ENCODE peak calls at places on chromosomes 2 and 18, in nine cellular contexts. Y is endothelial cell; K is fibroblast of the aortic adventitia; E is astrocyte of the spinal cord; V is stimulated activated CD8-positive, alpha-beta memory T cell treated with anti-CD3 and anti-CD28 coated beads, Interleukin-7, amount 100 ng/mL, for 4 hours; O is IMR-90; X is upper lobe of right lung; C is activated naive CD8-positive, alpha-beta T cell treated with anti-CD3 and anti-CD28 coated beads, Interleukin-2, amount 50 U/mL, for 24 hours; J is activated CD4-positive, alpha-beta T cell treated with anti-CD3 and anti-CD28 coated beads for 4 hours. I is an unnamed sample.
A peak's percentile ranks its signal among the peaks of the same experiment; 100 is the strongest.

GRCh38 chr2:98880266-98881152 is 55.5 kb downstream of the CRACDL start:
- DNase-seq in Y (no peak), K (no peak), E (no peak), V (no peak), O (no peak), X (peak; percentile 49), C (no peak), J (no peak), I (no peak)

GRCh38 chr2:39435974-39436591 is 1.0 kb downstream of the MAP4K3 start:
- DNase-seq in Y (no peak), K (peak; percentile 81), E (peak; percentile 62), V (no peak), O (peak; percentile 58), X (no peak), C (no peak), J (no peak), I (peak; percentile 76)

GRCh38 chr2:40101076-40101688 is 322.1 kb upstream of the THUMPD2 start:
- DNase-seq in Y (no peak), K (peak; percentile 57), E (peak; percentile 88), V (no peak), O (peak; percentile 92), X (no peak), C (no peak), J (no peak), I (no peak)

GRCh38 chr2:174078275-174078674 is 113.1 kb upstream of the SP3 start:
- DNase-seq in Y (no peak), K (peak; percentile 46), E (peak; percentile 11), V (no peak), O (peak; percentile 12), X (no peak), C (no peak), J (no peak), I (no peak)

GRCh38 chr18:3060667-3061580 is 48.0 kb upstream of the LPIN2 start:
- DNase-seq in Y (no peak), K (no peak), E (no peak), V (no peak), O (no peak), X (no peak), C (peak; percentile 62), J (peak; percentile 34), I (no peak)

GRCh38 chr2:216589779-216590178 is 43.4 kb upstream of the IGFBP2 start:
- DNase-seq in Y (no peak), K (no peak), E (no peak), V (no peak), O (no peak), X (no peak), C (no peak), J (no peak), I (no peak)

GRCh38 chr18:7545734-7546133 is 21.4 kb upstream of the PTPRM start:
- DNase-seq in Y (no peak), K (peak; percentile 56), E (no peak), V (no peak), O (peak; percentile 73), X (no peak), C (no peak), J (no peak), I (no peak)

GRCh38 chr18:10455726-10456453 is 1.5 kb downstream of the APCDD1 start:
- DNase-seq in Y (no peak), K (no peak), E (no peak), V (no peak), O (no peak), X (no peak), C (no peak), J (no peak), I (no peak)

GRCh38 chr18:51030537-51031258 is 685 bp downstream of the SMAD4 start:
- DNase-seq in Y (peak; percentile 68), K (peak; percentile 22), E (peak; percentile 59), V (peak; percentile 25), O (peak; percentile 26), X (peak; percentile 90), C (peak; percentile 70), J (peak; percentile 69), I (peak; percentile 85)

GRCh38 chr18:59180150-59180845 is 39.7 kb upstream of the GRP start:
- DNase-seq in Y (no peak), K (peak; percentile 83), E (peak; percentile 6), V (no peak), O (peak; percentile 62), X (no peak), C (no peak), J (no peak), I (no peak)

GRCh38 chr2:171244466-171244969 is 83.8 kb upstream of the TLK1 start:
- DNase-seq in Y (no peak), K (peak; percentile 71), E (no peak), V (no peak), O (peak; percentile 87), X (no peak), C (no peak), J (no peak), I (no peak)

GRCh38 chr2:113032737-113033136 is 19.9 kb downstream of the IL36B start:
- DNase-seq in Y (no peak), K (no peak), E (no peak), V (no peak), O (no peak), X (no peak), C (no peak), J (no peak), I (no peak)

GRCh38 chr18:58221060-58221725 is 177.2 kb downstream of the NEDD4L start:
- DNase-seq in Y (no peak), K (no peak), E (peak; percentile 87), V (no peak), O (peak; percentile 53), X (no peak), C (no peak), J (no peak), I (no peak)

GRCh38 chr18:1014496-1014895 is 109.8 kb downstream of the ADCYAP1 start:
- DNase-seq in Y (no peak), K (peak; percentile 58), E (no peak), V (no peak), O (no peak), X (no peak), C (no peak), J (no peak), I (no peak)

GRCh38 chr18:1797265-1797664 is 774.0 kb downstream of the METTL4 start:
- DNase-seq in Y (no peak), K (no peak), E (no peak), V (no peak), O (no peak), X (no peak), C (no peak), J (no peak), I (no peak)

GRCh38 chr18:74556166-74556565 is 21.9 kb downstream of the CNDP1 start:
- DNase-seq in Y (no peak), K (no peak), E (no peak), V (no peak), O (no peak), X (no peak), C (no peak), J (no peak), I (no peak)

GRCh38 chr2:114076961-114077360 is 187.1 kb downstream of the ACTR3 start:
- DNase-seq in Y (no peak), K (no peak), E (no peak), V (no peak), O (no peak), X (no peak), C (no peak), J (no peak), I (no peak)

GRCh38 chr2:9770308-9771100 is 72.8 kb upstream of the TAF1B start:
- DNase-seq in Y (peak; percentile 76), K (peak; percentile 82), E (peak; percentile 70), V (no peak), O (peak; percentile 71), X (peak; percentile 76), C (peak; percentile 42), J (peak; percentile 48), I (peak; percentile 74)

GRCh38 chr2:33946198-33946597 is 347.1 kb upstream of the FAM98A start:
- DNase-seq in Y (no peak), K (no peak), E (no peak), V (no peak), O (no peak), X (no peak), C (no peak), J (no peak), I (no peak)

GRCh38 chr2:64274399-64275173 is 130.4 kb upstream of the PELI1 start:
- DNase-seq in Y (no peak), K (no peak), E (peak; percentile 27), V (no peak), O (no peak), X (no peak), C (no peak), J (no peak), I (no peak)

GRCh38 chr2:146572598-146572997 is 1272.2 kb upstream of the ACVR2A start:
- DNase-seq in Y (no peak), K (no peak), E (peak; percentile 38), V (no peak), O (peak; percentile 68), X (no peak), C (no peak), J (no peak), I (no peak)

GRCh38 chr2:192578780-192579179 is 384.0 kb upstream of the TMEFF2 start:
- DNase-seq in Y (no peak), K (no peak), E (no peak), V (no peak), O (no peak), X (no peak), C (no peak), J (no peak), I (no peak)

GRCh38 chr18:48935433-48935774 is 15.4 kb downstream of the SMAD7 start:
- DNase-seq in Y (no peak), K (no peak), E (no peak), V (no peak), O (no peak), X (no peak), C (no peak), J (no peak), I (no peak)

GRCh38 chr2:144514731-144515424 is 5.0 kb downstream of the ZEB2 start:
- DNase-seq in Y (no peak), K (peak; percentile 48), E (peak; percentile 48), V (no peak), O (no peak), X (no peak), C (no peak), J (no peak), I (no peak)

GRCh38 chr2:148720501-148720998 is 76.0 kb downstream of the EPC2 start:
- DNase-seq in Y (no peak), K (peak; percentile 71), E (peak; percentile 23), V (no peak), O (peak; percentile 57), X (no peak), C (no peak), J (no peak), I (peak; percentile 62)

GRCh38 chr2:206443735-206444527 is 599 bp downstream of the ADAM23 start:
- DNase-seq in Y (peak; percentile 54), K (peak; percentile 35), E (peak; percentile 13), V (no peak), O (peak; percentile 22), X (no peak), C (peak; percentile 21), J (no peak), I (no peak)

GRCh38 chr2:134917958-134918517 is 584 bp upstream of the CCNT2 start:
- DNase-seq in Y (peak; percentile 82), K (no peak), E (no peak), V (peak; percentile 81), O (no peak), X (no peak), C (no peak), J (peak; percentile 85), I (no peak)

GRCh38 chr2:64860321-64860751 is 128.9 kb upstream of the SLC1A4 start:
- DNase-seq in Y (no peak), K (no peak), E (no peak), V (no peak), O (no peak), X (no peak), C (no peak), J (no peak), I (no peak)

GRCh38 chr2:217429981-217430500 is 570.2 kb upstream of the TNP1 start:
- DNase-seq in Y (no peak), K (peak; percentile 36), E (no peak), V (no peak), O (peak; percentile 66), X (no peak), C (no peak), J (no peak), I (no peak)

GRCh38 chr2:100831831-100832230 is 11.9 kb downstream of the NPAS2 start:
- DNase-seq in Y (no peak), K (no peak), E (no peak), V (no peak), O (no peak), X (no peak), C (no peak), J (no peak), I (no peak)

GRCh38 chr2:3008551-3009498 is 368.8 kb downstream of the EIPR1 start:
- DNase-seq in Y (no peak), K (no peak), E (no peak), V (no peak), O (no peak), X (no peak), C (no peak), J (no peak), I (no peak)

I was measured in coronary artery.